ENCODE peak calls at places on chromosomes 7 and 10, in four cellular contexts. One of them, this sample, is unnamed.

GRCh38 chr7:32785365-32785764 is 106.2 kb downstream of the KBTBD2 start:
- DNase-seq in MCF 10A: no peak
- DNase-seq in activated CD4-positive, alpha-beta T cell treated with anti-CD3 and anti-CD28 coated beads for 1 hour: no peak
- DNase-seq in activated CD8-positive, alpha-beta memory T cell treated with anti-CD3 and anti-CD28 coated beads for 4 hours: no peak
- DNase-seq in this sample: peak; percentile 21

GRCh38 chr7:80833289-80834104 is 85.4 kb downstream of the SEMA3C start:
- DNase-seq in activated CD4-positive, alpha-beta T cell treated with anti-CD3 and anti-CD28 coated beads for 1 hour: no peak
- DNase-seq in activated CD8-positive, alpha-beta memory T cell treated with anti-CD3 and anti-CD28 coated beads for 4 hours: no peak
- DNase-seq in MCF 10A: no peak
- DNase-seq in this sample: no peak

GRCh38 chr7:128890306-128891109 is 20.0 kb downstream of the KCP start:
- DNase-seq in activated CD4-positive, alpha-beta T cell treated with anti-CD3 and anti-CD28 coated beads for 1 hour: no peak
- DNase-seq in MCF 10A: peak; percentile 29
- DNase-seq in activated CD8-positive, alpha-beta memory T cell treated with anti-CD3 and anti-CD28 coated beads for 4 hours: no peak
- DNase-seq in this sample: peak; percentile 52

GRCh38 chr7:131385039-131385605 is 57.4 kb downstream of the MKLN1 start:
- DNase-seq in activated CD8-positive, alpha-beta memory T cell treated with anti-CD3 and anti-CD28 coated beads for 4 hours: no peak
- DNase-seq in activated CD4-positive, alpha-beta T cell treated with anti-CD3 and anti-CD28 coated beads for 1 hour: no peak
- DNase-seq in MCF 10A: peak; percentile 24
- DNase-seq in this sample: no peak

GRCh38 chr7:1142051-1142635 is 17.9 kb downstream of the ZFAND2A start:
- DNase-seq in activated CD8-positive, alpha-beta memory T cell treated with anti-CD3 and anti-CD28 coated beads for 4 hours: no peak
- DNase-seq in MCF 10A: no peak
- DNase-seq in activated CD4-positive, alpha-beta T cell treated with anti-CD3 and anti-CD28 coated beads for 1 hour: no peak
- DNase-seq in this sample: no peak

GRCh38 chr7:6167587-6168154 is 104.8 kb downstream of the CYTH3 start:
- DNase-seq in activated CD4-positive, alpha-beta T cell treated with anti-CD3 and anti-CD28 coated beads for 1 hour: no peak
- DNase-seq in activated CD8-positive, alpha-beta memory T cell treated with anti-CD3 and anti-CD28 coated beads for 4 hours: no peak
- DNase-seq in MCF 10A: no peak
- DNase-seq in this sample: no peak

GRCh38 chr7:36723951-36724664 is at the start of gene AOAH:
- DNase-seq in activated CD8-positive, alpha-beta memory T cell treated with anti-CD3 and anti-CD28 coated beads for 4 hours: peak; percentile 50
- DNase-seq in activated CD4-positive, alpha-beta T cell treated with anti-CD3 and anti-CD28 coated beads for 1 hour: peak; percentile 45
- DNase-seq in MCF 10A: no peak
- DNase-seq in this sample: no peak

GRCh38 chr7:156845379-156846101 is 47.4 kb downstream of the LMBR1 start:
- DNase-seq in activated CD8-positive, alpha-beta memory T cell treated with anti-CD3 and anti-CD28 coated beads for 4 hours: no peak
- DNase-seq in MCF 10A: no peak
- DNase-seq in activated CD4-positive, alpha-beta T cell treated with anti-CD3 and anti-CD28 coated beads for 1 hour: no peak
- DNase-seq in this sample: no peak

GRCh38 chr10:58740620-58741369 is 228.1 kb downstream of the BICC1 start:
- DNase-seq in activated CD8-positive, alpha-beta memory T cell treated with anti-CD3 and anti-CD28 coated beads for 4 hours: no peak
- DNase-seq in MCF 10A: no peak
- DNase-seq in activated CD4-positive, alpha-beta T cell treated with anti-CD3 and anti-CD28 coated beads for 1 hour: no peak
- DNase-seq in this sample: no peak

GRCh38 chr7:762891-763290 is 35.8 kb upstream of the PRKAR1B start:
- DNase-seq in activated CD4-positive, alpha-beta T cell treated with anti-CD3 and anti-CD28 coated beads for 1 hour: no peak
- DNase-seq in MCF 10A: no peak
- DNase-seq in activated CD8-positive, alpha-beta memory T cell treated with anti-CD3 and anti-CD28 coated beads for 4 hours: no peak
- DNase-seq in this sample: no peak

GRCh38 chr7:28773423-28774129 is 184.6 kb downstream of the TRIL start:
- DNase-seq in MCF 10A: no peak
- DNase-seq in activated CD8-positive, alpha-beta memory T cell treated with anti-CD3 and anti-CD28 coated beads for 4 hours: no peak
- DNase-seq in activated CD4-positive, alpha-beta T cell treated with anti-CD3 and anti-CD28 coated beads for 1 hour: no peak
- DNase-seq in this sample: no peak

GRCh38 chr7:159188011-159188410 is 43.3 kb upstream of the VIPR2 start:
- DNase-seq in MCF 10A: no peak
- DNase-seq in activated CD8-positive, alpha-beta memory T cell treated with anti-CD3 and anti-CD28 coated beads for 4 hours: no peak
- DNase-seq in activated CD4-positive, alpha-beta T cell treated with anti-CD3 and anti-CD28 coated beads for 1 hour: no peak
- DNase-seq in this sample: no peak

GRCh38 chr7:131057524-131058065 is 270.1 kb upstream of the MKLN1 start:
- DNase-seq in MCF 10A: no peak
- DNase-seq in activated CD8-positive, alpha-beta memory T cell treated with anti-CD3 and anti-CD28 coated beads for 4 hours: no peak
- DNase-seq in activated CD4-positive, alpha-beta T cell treated with anti-CD3 and anti-CD28 coated beads for 1 hour: no peak
- DNase-seq in this sample: no peak

GRCh38 chr7:96996937-96997511 is 8.3 kb upstream of the DLX6 start:
- DNase-seq in activated CD4-positive, alpha-beta T cell treated with anti-CD3 and anti-CD28 coated beads for 1 hour: no peak
- DNase-seq in activated CD8-positive, alpha-beta memory T cell treated with anti-CD3 and anti-CD28 coated beads for 4 hours: no peak
- DNase-seq in MCF 10A: no peak
- DNase-seq in this sample: no peak

GRCh38 chr7:68187549-68187948 is 1190.9 kb downstream of the TYW1 start:
- DNase-seq in activated CD4-positive, alpha-beta T cell treated with anti-CD3 and anti-CD28 coated beads for 1 hour: no peak
- DNase-seq in activated CD8-positive, alpha-beta memory T cell treated with anti-CD3 and anti-CD28 coated beads for 4 hours: no peak
- DNase-seq in MCF 10A: no peak
- DNase-seq in this sample: no peak

GRCh38 chr7:22677680-22678079 is 49.3 kb upstream of the IL6 start:
- DNase-seq in activated CD8-positive, alpha-beta memory T cell treated with anti-CD3 and anti-CD28 coated beads for 4 hours: no peak
- DNase-seq in activated CD4-positive, alpha-beta T cell treated with anti-CD3 and anti-CD28 coated beads for 1 hour: no peak
- DNase-seq in MCF 10A: no peak
- DNase-seq in this sample: no peak